ENCODE peak calls at places on chromosomes 13 and 19, in five cellular contexts. Z is MM.1S, H is heart right ventricle, D is ascending aorta, R is iris pigment epithelial cell. V is an unnamed sample.

GRCh38 chr19:38233740-38234251 is 9.8 kb upstream of the DPF1 start:
- DNase-seq in D (peak), R (peak), H (peak), Z (peak), V (peak)

GRCh38 chr13:35978607-35979316 is 152.4 kb downstream of the DCLK1 start:
- DNase-seq in R (peak), H (peak), Z (peak), D (no peak), V (peak)

GRCh38 chr19:38693380-38694223 is 46.2 kb downstream of the ACTN4 start:
- DNase-seq in R (peak), D (peak), H (peak), Z (peak), V (no peak)

GRCh38 chr13:99800004-99800403 is 171.6 kb downstream of the ZIC5 start:
- DNase-seq in R (no peak), D (no peak), Z (no peak), H (no peak), V (no peak)

GRCh38 chr19:1172353-1173159 is 1.5 kb downstream of the SBNO2 start:
- DNase-seq in H (peak), R (peak), D (peak), Z (peak), V (no peak)

GRCh38 chr19:1417145-1417544 is 9.8 kb downstream of the DAZAP1 start:
- DNase-seq in R (peak), D (no peak), H (no peak), Z (no peak), V (no peak)

GRCh38 chr13:49300716-49301589 is 53.2 kb downstream of the CDADC1 start:
- DNase-seq in R (peak), Z (peak), H (peak), D (peak), V (peak)

GRCh38 chr13:30421093-30422055 is 919 bp upstream of the UBE2L5 start:
- DNase-seq in H (peak), D (peak), R (peak), Z (peak), V (peak)

GRCh38 chr19:58328999-58329398 is 2.2 kb downstream of the ZSCAN22 start:
- DNase-seq in Z (no peak), H (no peak), D (no peak), R (no peak), V (no peak)

V was measured in putamen.